ENCODE peak calls at places on chromosomes 1 and 21, in five cellular contexts. D is cardiac septum, Z is heart left ventricle, C is ACHN, Q is HT-29. Y is an unnamed sample.

GRCh38 chr21:28959367-28960099 is 33.1 kb downstream of the LTN1 start:
- DNase-seq in D (no peak), Z (no peak), C (peak; percentile 88), Q (no peak), Y (no peak)

GRCh38 chr1:190022709-190023108 is 455.0 kb downstream of the BRINP3 start:
- DNase-seq in D (no peak), Z (no peak), C (no peak), Q (peak; percentile 44), Y (no peak)

GRCh38 chr1:41356752-41357151 is 4.5 kb upstream of the FOXO6 start:
- DNase-seq in D (peak; percentile 38), Z (no peak), C (no peak), Q (no peak), Y (no peak)

GRCh38 chr1:13782634-13782995 is 82.6 kb downstream of the PRDM2 start:
- DNase-seq in D (no peak), Z (no peak), C (no peak), Q (no peak), Y (no peak)

GRCh38 chr1:200526709-200527612 is 93.6 kb downstream of the KIF14 start:
- DNase-seq in D (no peak), Z (no peak), C (no peak), Q (no peak), Y (no peak)

GRCh38 chr1:14108356-14109275 is 408.6 kb downstream of the PRDM2 start:
- DNase-seq in D (no peak), Z (no peak), C (no peak), Q (no peak), Y (no peak)

GRCh38 chr21:34192646-34193285 is 119.4 kb downstream of the MRPS6 start:
- DNase-seq in D (no peak), Z (no peak), C (no peak), Q (no peak), Y (no peak)

GRCh38 chr1:193104496-193104905 is 713 bp downstream of the GLRX2 start:
- DNase-seq in D (peak; percentile 88), Z (peak; percentile 56), C (peak; percentile 72), Q (peak; percentile 65), Y (peak; percentile 52)

GRCh38 chr1:50108497-50109073 is at the start of gene ELAVL4:
- DNase-seq in D (no peak), Z (no peak), C (no peak), Q (no peak), Y (no peak)

GRCh38 chr1:9231648-9232332 is 2.8 kb upstream of the H6PD start:
- DNase-seq in D (no peak), Z (no peak), C (peak; percentile 18), Q (no peak), Y (no peak)

GRCh38 chr1:145994391-145995120 is 1.8 kb downstream of the TXNIP start:
- DNase-seq in D (no peak), Z (peak; percentile 48), C (no peak), Q (no peak), Y (peak; percentile 15)

GRCh38 chr1:46399307-46399706 is 5.2 kb downstream of the FAAH start:
- DNase-seq in D (no peak), Z (no peak), C (no peak), Q (no peak), Y (no peak)

GRCh38 chr1:89536555-89537393 is 12.1 kb downstream of the LRRC8B start:
- DNase-seq in D (no peak), Z (no peak), C (no peak), Q (no peak), Y (no peak)

Y was measured in tibial artery.